ENCODE peak calls at places on chromosomes 2 and 18, in nine cellular contexts. W is HT-29; F is chondrocyte; N is iris pigment epithelial cell; I is activated effector memory CD4-positive, alpha-beta T cell treated with anti-CD3 and anti-CD28 coated beads, Interleukin-2, amount 50 U/mL, for 16 hours; G is NB4; M is left cardiac atrium; A is small intestine; Q is stimulated activated CD4-positive, alpha-beta T cell treated with anti-CD3 and anti-CD28 coated beads, Interleukin-15, amount 100 ng/mL, for 1 hour. B is an unnamed sample.

GRCh38 chr2:102422910-102423309 is at the start of gene IL18RAP:
- DNase-seq in W (no peak), F (no peak), N (no peak), I (no peak), G (peak; percentile 25), M (no peak), A (no peak), Q (no peak), B (no peak)

GRCh38 chr18:77086656-77087390 is 45.8 kb downstream of the MBP start:
- DNase-seq in W (no peak), F (no peak), N (peak; percentile 54), I (no peak), G (peak; percentile 51), M (peak; percentile 33), A (peak; percentile 47), Q (no peak), B (no peak)

GRCh38 chr2:195660265-195660890 is 3.4 kb downstream of the SLC39A10 start:
- DNase-seq in W (peak; percentile 88), F (no peak), N (peak; percentile 76), I (peak; percentile 89), G (peak; percentile 87), M (peak; percentile 62), A (peak; percentile 74), Q (peak; percentile 25), B (no peak)

GRCh38 chr2:181463573-181463972 is 6.4 kb downstream of the ITGA4 start:
- DNase-seq in W (no peak), F (no peak), N (no peak), I (no peak), G (no peak), M (no peak), A (no peak), Q (no peak), B (no peak)

GRCh38 chr18:59518705-59519104 is 159.6 kb upstream of the LMAN1 start:
- DNase-seq in W (no peak), F (no peak), N (no peak), I (no peak), G (no peak), M (no peak), A (no peak), Q (no peak), B (no peak)

GRCh38 chr2:72006188-72006736 is 141.4 kb downstream of the CYP26B1 start:
- DNase-seq in W (no peak), F (peak; percentile 47), N (no peak), I (no peak), G (no peak), M (no peak), A (no peak), Q (no peak), B (no peak)

GRCh38 chr18:45930953-45931352 is 36.2 kb downstream of the EPG5 start:
- DNase-seq in W (no peak), F (no peak), N (no peak), I (no peak), G (no peak), M (no peak), A (no peak), Q (no peak), B (no peak)

GRCh38 chr2:23127465-23127864 is 257.5 kb upstream of the KLHL29 start:
- DNase-seq in W (peak; percentile 66), F (no peak), N (no peak), I (no peak), G (no peak), M (no peak), A (peak; percentile 98), Q (no peak), B (no peak)

GRCh38 chr2:38581193-38582147 is 21.3 kb downstream of the HNRNPLL start:
- DNase-seq in W (peak; percentile 81), F (no peak), N (peak; percentile 78), I (peak; percentile 72), G (peak; percentile 87), M (peak; percentile 34), A (peak; percentile 79), Q (no peak), B (no peak)

GRCh38 chr2:13414907-13415306 is 698.2 kb downstream of the TRIB2 start:
- DNase-seq in W (no peak), F (no peak), N (no peak), I (no peak), G (no peak), M (no peak), A (no peak), Q (no peak), B (no peak)

GRCh38 chr2:175180701-175181103 is 808 bp downstream of the ATP5MC3 start:
- DNase-seq in W (no peak), F (no peak), N (peak; percentile 54), I (peak; percentile 83), G (peak; percentile 83), M (peak; percentile 54), A (peak; percentile 78), Q (peak; percentile 20), B (no peak)

GRCh38 chr2:234495801-234496441 is 960 bp downstream of the ARL4C start:
- DNase-seq in W (peak; percentile 29), F (no peak), N (peak; percentile 36), I (peak; percentile 75), G (no peak), M (peak; percentile 38), A (no peak), Q (no peak), B (no peak)

GRCh38 chr18:63783394-63783793 is 8.2 kb downstream of the SERPINB7 start:
- DNase-seq in W (peak; percentile 46), F (no peak), N (no peak), I (no peak), G (peak; percentile 25), M (no peak), A (peak; percentile 2), Q (no peak), B (no peak)

GRCh38 chr2:220163486-220163885 is 536.1 kb downstream of the SLC4A3 start:
- DNase-seq in W (no peak), F (no peak), N (peak; percentile 10), I (no peak), G (no peak), M (no peak), A (no peak), Q (no peak), B (no peak)

GRCh38 chr2:74498500-74499268 is 719 bp downstream of the LBX2 start:
- DNase-seq in W (peak; percentile 67), F (no peak), N (peak; percentile 29), I (peak; percentile 65), G (peak; percentile 62), M (no peak), A (peak; percentile 68), Q (no peak), B (no peak)

GRCh38 chr2:198162276-198162675 is 357.9 kb downstream of the PLCL1 start:
- DNase-seq in W (no peak), F (no peak), N (no peak), I (no peak), G (no peak), M (no peak), A (no peak), Q (no peak), B (no peak)

GRCh38 chr2:218284106-218284811 is 8.0 kb downstream of the TMBIM1 start:
- DNase-seq in W (peak; percentile 79), F (no peak), N (peak; percentile 88), I (peak; percentile 88), G (peak; percentile 26), M (peak; percentile 65), A (peak; percentile 82), Q (no peak), B (no peak)

GRCh38 chr2:120786559-120786960 is 50.9 kb downstream of the GLI2 start:
- DNase-seq in W (no peak), F (no peak), N (no peak), I (no peak), G (no peak), M (no peak), A (no peak), Q (no peak), B (no peak)

GRCh38 chr2:37652199-37652640 is 19.2 kb downstream of the CDC42EP3 start:
- DNase-seq in W (no peak), F (no peak), N (peak; percentile 95), I (no peak), G (no peak), M (no peak), A (no peak), Q (no peak), B (no peak)

GRCh38 chr2:237214963-237215362 is 129.3 kb downstream of the COPS8 start:
- DNase-seq in W (no peak), F (no peak), N (no peak), I (no peak), G (no peak), M (no peak), A (no peak), Q (no peak), B (no peak)

GRCh38 chr2:32714521-32714920 is 86.7 kb downstream of the TTC27 start:
- DNase-seq in W (no peak), F (no peak), N (no peak), I (no peak), G (no peak), M (no peak), A (no peak), Q (no peak), B (no peak)

GRCh38 chr2:6442252-6442651 is 423.5 kb downstream of the CMPK2 start:
- DNase-seq in W (no peak), F (no peak), N (peak; percentile 36), I (no peak), G (no peak), M (no peak), A (no peak), Q (no peak), B (no peak)

GRCh38 chr2:43383533-43383932 is 157.1 kb upstream of the ZFP36L2 start:
- DNase-seq in W (no peak), F (no peak), N (no peak), I (no peak), G (no peak), M (no peak), A (no peak), Q (no peak), B (no peak)

GRCh38 chr2:74440378-74441110 is 1.2 kb downstream of the RTKN start:
- DNase-seq in W (peak; percentile 82), F (no peak), N (peak; percentile 68), I (peak; percentile 77), G (peak; percentile 92), M (peak; percentile 93), A (peak; percentile 88), Q (peak; percentile 39), B (no peak)

GRCh38 chr2:132950986-132951385 is 281.0 kb upstream of the LYPD1 start:
- DNase-seq in W (no peak), F (no peak), N (no peak), I (no peak), G (no peak), M (no peak), A (no peak), Q (no peak), B (no peak)

GRCh38 chr2:231676243-231676642 is 32.1 kb upstream of the PTMA start:
- DNase-seq in W (no peak), F (no peak), N (no peak), I (no peak), G (no peak), M (no peak), A (no peak), Q (no peak), B (no peak)

GRCh38 chr2:136060401-136060940 is 57.5 kb downstream of the CXCR4 start:
- DNase-seq in W (no peak), F (no peak), N (no peak), I (no peak), G (no peak), M (no peak), A (no peak), Q (no peak), B (no peak)

GRCh38 chr2:66041902-66042657 is 392.8 kb upstream of the MEIS1 start:
- DNase-seq in W (no peak), F (no peak), N (no peak), I (no peak), G (no peak), M (no peak), A (no peak), Q (no peak), B (no peak)

GRCh38 chr2:86224645-86225355 is 25.5 kb downstream of the MRPL35 start:
- DNase-seq in W (no peak), F (no peak), N (no peak), I (no peak), G (no peak), M (peak; percentile 35), A (no peak), Q (no peak), B (no peak)

GRCh38 chr2:169509230-169509917 is at the start of gene KLHL41:
- DNase-seq in W (no peak), F (no peak), N (peak; percentile 63), I (no peak), G (no peak), M (no peak), A (peak; percentile 44), Q (no peak), B (no peak)

GRCh38 chr2:73893764-73894474 is 1.1 kb downstream of the ACTG2 start:
- DNase-seq in W (no peak), F (no peak), N (no peak), I (no peak), G (no peak), M (no peak), A (peak; percentile 11), Q (no peak), B (no peak)

B was measured in LNCaP clone FGC.